ENCODE peak calls at places on chromosomes 13 and 19, in four cellular contexts. K, V, C and O are unnamed samples.

GRCh38 chr19:2575734-2576481 is 100.0 kb downstream of the GADD45B start:
- DNase-seq in K (no peak), V (no peak), C (no peak), O (peak)

GRCh38 chr13:20475927-20476691 is 49.5 kb downstream of the CRYL1 start:
- DNase-seq in K (peak), V (peak), C (no peak), O (peak)

GRCh38 chr13:28623782-28624706 is 34.9 kb upstream of the POMP start:
- DNase-seq in K (no peak), V (peak), C (no peak), O (no peak)

GRCh38 chr19:3586124-3586626 is 897 bp downstream of the GIPC3 start:
- DNase-seq in K (peak), V (peak), C (no peak), O (peak)

GRCh38 chr13:30403491-30403890 is 18.8 kb upstream of the UBE2L5 start:
- DNase-seq in K (no peak), V (no peak), C (no peak), O (no peak)

GRCh38 chr13:76462003-76462402 is 424.2 kb downstream of the KCTD12 start:
- DNase-seq in K (no peak), V (no peak), C (no peak), O (no peak)

GRCh38 chr13:95281258-95281602 is 20.0 kb downstream of the ABCC4 start:
- DNase-seq in K (no peak), V (no peak), C (no peak), O (no peak)

GRCh38 chr19:49512970-49513745 is 697 bp downstream of the FCGRT start:
- DNase-seq in K (no peak), V (peak), C (no peak), O (peak)

GRCh38 chr13:76992548-76993001 is 694 bp downstream of the CLN5 start:
- DNase-seq in K (no peak), V (peak), C (no peak), O (peak)